ENCODE peak calls at places on chromosomes 16 and 17, in five cellular contexts. Q is ascending aorta, O is left ventricle myocardium inferior, Y is AG10803, H is heart left ventricle. K is an unnamed sample.

GRCh38 chr17:76032073-76032779 is 5.1 kb upstream of the EVPL start:
- DNase-seq in Q (no peak), O (no peak), Y (no peak), H (no peak), K (no peak)

GRCh38 chr17:63305857-63306256 is 140.2 kb downstream of the CYB561 start:
- DNase-seq in Q (no peak), O (no peak), Y (no peak), H (no peak), K (no peak)

GRCh38 chr16:14378684-14379467 is 251.2 kb downstream of the PARN start:
- DNase-seq in Q (no peak), O (no peak), Y (peak; percentile 77), H (no peak), K (no peak)

GRCh38 chr17:62109378-62109902 is 44.4 kb upstream of the MED13 start:
- DNase-seq in Q (peak; percentile 64), O (no peak), Y (peak; percentile 75), H (no peak), K (peak; percentile 58)

GRCh38 chr16:57361384-57361783 is 2.8 kb downstream of the CCL22 start:
- DNase-seq in Q (peak; percentile 56), O (no peak), Y (no peak), H (no peak), K (no peak)

GRCh38 chr17:59154721-59155438 is at the start of gene SKA2:
- DNase-seq in Q (no peak), O (peak; percentile 96), Y (no peak), H (peak; percentile 96), K (no peak)

GRCh38 chr16:66266436-66267286 is 99.8 kb upstream of the CDH5 start:
- DNase-seq in Q (no peak), O (peak; percentile 76), Y (peak; percentile 97), H (peak; percentile 84), K (peak; percentile 76)

GRCh38 chr17:2624292-2624731 is 30.9 kb downstream of the PAFAH1B1 start:
- DNase-seq in Q (no peak), O (no peak), Y (no peak), H (no peak), K (no peak)

GRCh38 chr17:51118330-51119195 is 2.1 kb downstream of the SPAG9 start:
- DNase-seq in Q (no peak), O (no peak), Y (no peak), H (no peak), K (no peak)

GRCh38 chr17:58246104-58246740 is 7.8 kb downstream of the LPO start:
- DNase-seq in Q (no peak), O (no peak), Y (no peak), H (no peak), K (no peak)

GRCh38 chr17:33021731-33022408 is 30.2 kb downstream of the SPACA3 start:
- DNase-seq in Q (no peak), O (no peak), Y (peak; percentile 10), H (no peak), K (peak; percentile 5)

GRCh38 chr16:54240180-54241125 is 46.1 kb downstream of the IRX3 start:
- DNase-seq in Q (no peak), O (peak; percentile 37), Y (peak; percentile 94), H (no peak), K (no peak)

GRCh38 chr17:35812456-35812855 is 3.2 kb downstream of the TAF15 start:
- DNase-seq in Q (no peak), O (no peak), Y (no peak), H (no peak), K (no peak)

GRCh38 chr17:21376835-21377690 is 906 bp downstream of the KCNJ12 start:
- DNase-seq in Q (no peak), O (no peak), Y (peak; percentile 31), H (no peak), K (peak; percentile 16)

GRCh38 chr16:86531641-86532525 is 21.6 kb downstream of the FOXF1 start:
- DNase-seq in Q (no peak), O (no peak), Y (no peak), H (no peak), K (no peak)

GRCh38 chr17:10286324-10286723 is 86.5 kb downstream of the MYH13 start:
- DNase-seq in Q (no peak), O (no peak), Y (no peak), H (no peak), K (peak; percentile 38)

GRCh38 chr16:11635127-11635652 is 33.1 kb upstream of the SNN start:
- DNase-seq in Q (no peak), O (no peak), Y (no peak), H (no peak), K (no peak)

GRCh38 chr17:65297384-65297783 is 160.2 kb downstream of the RGS9 start:
- DNase-seq in Q (no peak), O (no peak), Y (peak; percentile 84), H (no peak), K (peak; percentile 60)

GRCh38 chr16:2482181-2483107 is 7.5 kb downstream of the TBC1D24 start:
- DNase-seq in Q (no peak), O (peak; percentile 60), Y (peak; percentile 82), H (peak; percentile 69), K (peak; percentile 55)

GRCh38 chr17:10106067-10106466 is 92.3 kb downstream of the GAS7 start:
- DNase-seq in Q (no peak), O (no peak), Y (no peak), H (no peak), K (no peak)

GRCh38 chr16:9446471-9447194 is 355.2 kb downstream of the HAPSTR1 start:
- DNase-seq in Q (no peak), O (no peak), Y (no peak), H (no peak), K (no peak)

GRCh38 chr16:69150146-69150865 is 17.9 kb downstream of the UTP4 start:
- DNase-seq in Q (peak; percentile 76), O (no peak), Y (peak; percentile 75), H (no peak), K (peak; percentile 90)
- TF ChIP-seq CTCF in Q (peak; percentile 72), O (peak; percentile 87), Y (peak; percentile 86), H (peak; percentile 82), K (peak; percentile 86)

GRCh38 chr16:29028457-29029167 is 43.8 kb downstream of the LAT start:
- DNase-seq in Q (peak; percentile 9), O (no peak), Y (no peak), H (no peak), K (no peak)

GRCh38 chr16:29025735-29026134 is 40.9 kb downstream of the LAT start:
- DNase-seq in Q (no peak), O (no peak), Y (no peak), H (no peak), K (no peak)

GRCh38 chr16:29030086-29030840 is 45.4 kb downstream of the LAT start:
- DNase-seq in Q (peak; percentile 38), O (no peak), Y (no peak), H (no peak), K (no peak)

GRCh38 chr16:29025218-29025617 is 40.4 kb downstream of the LAT start:
- DNase-seq in Q (no peak), O (no peak), Y (no peak), H (no peak), K (no peak)

DNA sequence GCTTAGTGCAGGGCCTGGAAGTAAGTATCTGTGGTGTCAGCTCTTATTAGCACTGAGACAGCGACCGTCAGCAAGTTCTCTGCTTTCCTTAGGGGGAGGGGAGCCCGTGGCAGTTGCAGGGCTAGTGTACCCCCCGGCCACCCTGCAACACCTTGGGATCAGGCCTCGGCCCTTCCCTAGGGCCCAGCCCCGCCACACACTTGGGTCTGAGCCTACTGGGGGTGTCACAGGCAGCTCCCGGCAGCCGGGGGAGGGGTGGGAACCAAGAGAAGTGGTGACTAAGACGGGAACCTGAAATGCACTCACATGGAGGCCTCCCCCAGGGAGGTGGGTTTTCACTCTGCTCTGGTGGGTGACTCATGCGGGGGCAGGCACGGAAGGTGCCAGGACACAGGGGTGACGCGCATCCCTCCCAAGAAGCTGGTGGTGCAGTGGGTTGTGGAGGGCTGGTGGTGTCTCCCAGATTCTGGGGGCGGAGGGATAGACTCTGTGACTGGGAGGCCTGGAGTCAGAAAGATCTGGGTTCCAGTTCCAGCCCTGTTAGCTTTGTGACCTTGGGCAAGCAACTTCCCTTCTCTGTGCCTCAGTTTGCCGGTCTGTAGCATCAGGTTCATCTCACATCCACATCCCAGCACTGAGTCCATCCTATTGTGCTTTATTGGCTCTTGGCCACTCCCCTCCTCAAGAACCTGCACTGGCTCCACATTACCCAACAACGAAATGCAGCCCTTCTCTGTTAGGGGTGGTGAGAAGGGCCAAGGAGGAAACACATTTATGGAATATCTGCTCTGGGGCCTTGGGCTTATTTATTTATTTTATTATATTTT is 44.5 kb downstream of the LAT start:
- DNase-seq in Q (peak; percentile 59), O (no peak), Y (peak; percentile 82), H (no peak), K (peak; percentile 95)
- H3K4me3 ChIP-seq in Q (no peak overlapping the region), O (no peak overlapping the region), Y (no peak overlapping the region), H (no peak overlapping the region), K (no peak overlapping the region)

GRCh38 chr17:31919802-31920525 is 16.8 kb upstream of the SUZ12 start:
- DNase-seq in Q (peak; percentile 40), O (no peak), Y (no peak), H (no peak), K (peak; percentile 35)

GRCh38 chr17:31915456-31916100 is 14.1 kb upstream of the UTP6 start:
- DNase-seq in Q (peak; percentile 3), O (no peak), Y (no peak), H (no peak), K (no peak)

GRCh38 chr17:31917065-31917529 is 15.6 kb upstream of the UTP6 start:
- DNase-seq in Q (peak; percentile 37), O (no peak), Y (no peak), H (no peak), K (no peak)

GRCh38 chr17:31916496-31917064 is 15.1 kb upstream of the UTP6 start:
- DNase-seq in Q (peak; percentile 57), O (no peak), Y (no peak), H (no peak), K (no peak)

DNA sequence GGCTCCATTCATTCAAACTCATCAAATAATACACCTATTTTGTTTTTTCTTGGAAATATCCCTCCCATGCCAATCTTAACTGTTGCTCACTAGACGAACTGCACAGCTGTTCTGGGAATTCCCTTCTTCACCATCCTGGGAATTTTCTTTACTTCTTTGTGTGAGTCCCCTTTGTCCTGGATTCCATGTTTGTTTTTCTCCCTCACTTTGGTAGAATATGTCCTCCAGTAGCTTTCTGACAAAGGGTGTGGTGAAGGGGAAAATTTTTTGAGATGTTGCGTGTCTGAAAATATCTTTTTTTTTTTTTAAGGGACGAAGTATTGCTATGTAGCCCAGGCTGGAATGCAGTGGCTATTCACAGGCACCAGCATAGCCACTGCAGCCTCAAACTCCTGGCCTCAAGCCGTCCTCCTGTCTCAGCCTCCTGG is 17.2 kb upstream of the UTP6 start:
- DNase-seq in Q (peak; percentile 24), O (no peak), Y (no peak), H (no peak), K (no peak)
- TF ChIP-seq CTCF in Q (no peak), O (no peak), Y (no peak), H (no peak), K (no peak)

GRCh38 chr16:88611220-88611821 is 27.1 kb upstream of the IL17C start:
- DNase-seq in Q (no peak), O (no peak), Y (no peak), H (no peak), K (no peak)
- H3K4me3 ChIP-seq in Q (no peak overlapping the region), O (no peak overlapping the region), Y (no peak overlapping the region), H (no peak overlapping the region), K (no peak overlapping the region)

GRCh38 chr17:45794840-45795239 is 10.7 kb downstream of the CRHR1 start:
- DNase-seq in Q (no peak), O (no peak), Y (no peak), H (no peak), K (no peak)
- TF ChIP-seq CTCF in Q (no peak), O (no peak), Y (no peak), H (no peak), K (no peak)